ENCODE peak calls at places on chromosomes 12 and 14, in eight cellular contexts. Q is right cardiac atrium; H is foreskin keratinocyte; F is CD4-positive, CD25-positive, alpha-beta regulatory T cell; V is Peyer's patch; G is sciatic nerve; S is NCI-H1105 treated with DMSO at 0.1 percent for 48 hours; T is AG09309. K is an unnamed sample.

GRCh38 chr12:64480148-64480547 is 28.2 kb downstream of the TBK1 start:
- DNase-seq in Q (no peak), H (peak; percentile 3), F (no peak), V (no peak), G (no peak), S (no peak), T (no peak), K (no peak)

GRCh38 chr12:104370989-104371870 is 67.7 kb downstream of the EID3 start:
- DNase-seq in Q (no peak), H (peak; percentile 61), F (no peak), V (no peak), G (no peak), S (no peak), T (no peak), K (no peak)

GRCh38 chr12:89345830-89346740 is 6.2 kb downstream of the DUSP6 start:
- DNase-seq in Q (peak; percentile 40), H (peak; percentile 80), F (peak; percentile 75), V (peak; percentile 85), G (no peak), S (peak; percentile 95), T (no peak), K (peak; percentile 66)

GRCh38 chr12:51368640-51369517 is 22.3 kb downstream of the GALNT6 start:
- DNase-seq in Q (no peak), H (no peak), F (peak; percentile 98), V (peak; percentile 96), G (no peak), S (no peak), T (no peak), K (peak; percentile 91)

GRCh38 chr12:89468017-89468416 is 56.6 kb downstream of the GALNT4 start:
- DNase-seq in Q (no peak), H (no peak), F (peak; percentile 23), V (no peak), G (no peak), S (no peak), T (no peak), K (no peak)

GRCh38 chr12:52818376-52818775 is 4.5 kb upstream of the KRT4 start:
- DNase-seq in Q (no peak), H (no peak), F (no peak), V (no peak), G (no peak), S (no peak), T (no peak), K (no peak)

GRCh38 chr14:104980601-104981531 is 2.7 kb upstream of the AHNAK2 start:
- DNase-seq in Q (no peak), H (no peak), F (no peak), V (no peak), G (peak; percentile 56), S (no peak), T (no peak), K (no peak)

GRCh38 chr14:85583311-85583710 is 53.4 kb downstream of the FLRT2 start:
- DNase-seq in Q (no peak), H (no peak), F (no peak), V (no peak), G (no peak), S (no peak), T (no peak), K (no peak)

GRCh38 chr12:108430245-108430644 is 84.8 kb upstream of the FICD start:
- DNase-seq in Q (peak; percentile 13), H (no peak), F (no peak), V (no peak), G (no peak), S (peak; percentile 19), T (no peak), K (no peak)

GRCh38 chr12:106840217-106840616 is 65.7 kb downstream of the RIC8B start:
- DNase-seq in Q (no peak), H (peak; percentile 2), F (no peak), V (no peak), G (no peak), S (no peak), T (peak; percentile 11), K (no peak)

GRCh38 chr14:105682956-105683570 is 156.7 kb downstream of the TMEM121 start:
- DNase-seq in Q (no peak), H (no peak), F (no peak), V (peak; percentile 41), G (no peak), S (no peak), T (no peak), K (no peak)

GRCh38 chr12:132502149-132502881 is 12.4 kb downstream of the FBRSL1 start:
- DNase-seq in Q (no peak), H (no peak), F (peak; percentile 27), V (no peak), G (no peak), S (no peak), T (no peak), K (no peak)

GRCh38 chr14:65824285-65824977 is 411.9 kb downstream of the FUT8 start:
- DNase-seq in Q (peak; percentile 20), H (peak; percentile 43), F (peak; percentile 87), V (peak; percentile 79), G (peak; percentile 67), S (peak; percentile 76), T (peak; percentile 28), K (peak; percentile 41)

GRCh38 chr12:32033411-32033810 is 73.2 kb upstream of the BICD1 start:
- DNase-seq in Q (no peak), H (no peak), F (no peak), V (no peak), G (no peak), S (no peak), T (no peak), K (no peak)

GRCh38 chr14:105072892-105073719 is 7.9 kb upstream of the GPR132 start:
- DNase-seq in Q (peak; percentile 13), H (no peak), F (no peak), V (peak; percentile 43), G (peak; percentile 56), S (no peak), T (no peak), K (no peak)

GRCh38 chr14:74616507-74616906 is 4.5 kb upstream of the LTBP2 start:
- DNase-seq in Q (no peak), H (peak; percentile 94), F (no peak), V (no peak), G (no peak), S (no peak), T (no peak), K (peak; percentile 24)

GRCh38 chr14:20455355-20456300 is 602 bp downstream of the APEX1 start:
- DNase-seq in Q (no peak), H (peak; percentile 93), F (no peak), V (peak; percentile 54), G (no peak), S (peak; percentile 92), T (peak; percentile 66), K (no peak)

GRCh38 chr14:53943751-53944083 is 12.9 kb downstream of the BMP4 start:
- DNase-seq in Q (no peak), H (peak; percentile 18), F (no peak), V (no peak), G (no peak), S (no peak), T (no peak), K (no peak)

GRCh38 chr12:28517101-28517500 is 326.8 kb downstream of the CCDC91 start:
- DNase-seq in Q (no peak), H (no peak), F (no peak), V (no peak), G (no peak), S (peak; percentile 39), T (no peak), K (no peak)

K was measured in T-helper 2 cell treated with Interferon-gamma antibody and Interleukin-4, amounts not matched to agents 5 μg/mL and 100 μg/mL, for 36 hours.